ENCODE peak calls at places on chromosomes 5 and 9, in nine cellular contexts. N is CD8-positive, alpha-beta memory T cell; W is fibroblast of gingiva; B is AG20443; R is anterior cingulate cortex; O is endothelial cell; Y is psoas muscle; A is cerebellum; C is T-cell. G is an unnamed sample.

GRCh38 chr9:116421006-116421538 is 266.0 kb upstream of the TRIM32 start:
- DNase-seq in N (no peak), W (no peak), B (peak; percentile 24), R (no peak), O (no peak), Y (no peak), A (no peak), C (no peak), G (no peak)

GRCh38 chr5:17860660-17861315 is 226.5 kb downstream of the TAF11L14 start:
- DNase-seq in N (no peak), W (peak; percentile 24), B (no peak), R (no peak), O (no peak), Y (no peak), A (no peak), C (no peak), G (no peak)

GRCh38 chr9:112028242-112029221 is 131.9 kb downstream of the UGCG start:
- DNase-seq in N (no peak), W (no peak), B (no peak), R (no peak), O (no peak), Y (no peak), A (no peak), C (no peak), G (no peak)

GRCh38 chr5:74166064-74166463 is 474.5 kb downstream of the ENC1 start:
- DNase-seq in N (no peak), W (no peak), B (no peak), R (no peak), O (no peak), Y (no peak), A (no peak), C (no peak), G (no peak)

GRCh38 chr5:103057208-103058130 is 62.5 kb downstream of the GIN1 start:
- DNase-seq in N (no peak), W (no peak), B (no peak), R (no peak), O (no peak), Y (no peak), A (no peak), C (no peak), G (no peak)

GRCh38 chr5:95823241-95823737 is 763 bp upstream of the GLRX start:
- DNase-seq in N (no peak), W (no peak), B (no peak), R (no peak), O (no peak), Y (no peak), A (no peak), C (no peak), G (no peak)

GRCh38 chr5:180021900-180022299 is 49.7 kb downstream of the RNF130 start:
- DNase-seq in N (no peak), W (no peak), B (no peak), R (no peak), O (no peak), Y (no peak), A (no peak), C (no peak), G (no peak)

GRCh38 chr9:16867571-16868311 is 2.7 kb downstream of the BNC2 start:
- DNase-seq in N (no peak), W (peak; percentile 75), B (peak; percentile 40), R (no peak), O (no peak), Y (no peak), A (no peak), C (no peak), G (no peak)

GRCh38 chr9:126587187-126588185 is 26.2 kb upstream of the LMX1B start:
- DNase-seq in N (no peak), W (no peak), B (no peak), R (peak; percentile 86), O (peak; percentile 73), Y (no peak), A (peak; percentile 30), C (no peak), G (peak; percentile 61)

GRCh38 chr9:83238871-83239624 is 176.1 kb upstream of the RASEF start:
- DNase-seq in N (no peak), W (peak; percentile 52), B (no peak), R (no peak), O (no peak), Y (no peak), A (no peak), C (no peak), G (no peak)

GRCh38 chr5:5342784-5343183 is 79.7 kb upstream of the ICE1 start:
- DNase-seq in N (no peak), W (no peak), B (no peak), R (no peak), O (no peak), Y (no peak), A (no peak), C (no peak), G (no peak)

GRCh38 chr5:30808996-30809395 is 384.5 kb upstream of the CDH6 start:
- DNase-seq in N (no peak), W (no peak), B (no peak), R (no peak), O (peak; percentile 9), Y (no peak), A (no peak), C (no peak), G (no peak)

GRCh38 chr5:134581241-134581981 is 51.2 kb downstream of the SAR1B start:
- DNase-seq in N (no peak), W (peak; percentile 18), B (peak; percentile 31), R (no peak), O (no peak), Y (peak; percentile 82), A (no peak), C (no peak), G (no peak)

GRCh38 chr9:84500218-84500617 is 159.7 kb upstream of the SLC28A3 start:
- DNase-seq in N (no peak), W (no peak), B (no peak), R (no peak), O (no peak), Y (no peak), A (no peak), C (no peak), G (no peak)

GRCh38 chr5:38926121-38926520 is 80.3 kb downstream of the OSMR start:
- DNase-seq in N (no peak), W (no peak), B (no peak), R (no peak), O (no peak), Y (no peak), A (no peak), C (no peak), G (no peak)

GRCh38 chr5:65927497-65928340 is 1.3 kb downstream of the ERBIN start:
- DNase-seq in N (no peak), W (peak; percentile 59), B (peak; percentile 54), R (no peak), O (peak; percentile 9), Y (no peak), A (no peak), C (peak; percentile 11), G (no peak)

GRCh38 chr5:100654895-100655294 is 119.7 kb downstream of the FAM174A start:
- DNase-seq in N (no peak), W (no peak), B (no peak), R (no peak), O (no peak), Y (no peak), A (no peak), C (no peak), G (no peak)

GRCh38 chr5:168887931-168888330 is 308.8 kb upstream of the PANK3 start:
- DNase-seq in N (no peak), W (no peak), B (no peak), R (no peak), O (no peak), Y (no peak), A (no peak), C (no peak), G (no peak)

GRCh38 chr5:158976035-158976434 is 123.7 kb downstream of the EBF1 start:
- DNase-seq in N (no peak), W (peak; percentile 72), B (peak; percentile 73), R (no peak), O (no peak), Y (no peak), A (no peak), C (no peak), G (no peak)

GRCh38 chr9:135718616-135719015 is 16.6 kb downstream of the KCNT1 start:
- DNase-seq in N (no peak), W (no peak), B (no peak), R (peak; percentile 41), O (no peak), Y (no peak), A (no peak), C (no peak), G (no peak)

GRCh38 chr9:105993921-105994715 is 299.8 kb downstream of the TMEM38B start:
- DNase-seq in N (no peak), W (no peak), B (no peak), R (no peak), O (no peak), Y (no peak), A (no peak), C (no peak), G (no peak)

GRCh38 chr9:68505681-68506409 is 34.8 kb downstream of the TMEM252 start:
- DNase-seq in N (no peak), W (no peak), B (no peak), R (no peak), O (no peak), Y (no peak), A (no peak), C (no peak), G (no peak)

G was measured in substantia nigra.